ENCODE peak calls at places on chromosomes 16 and 17, in four cellular contexts. F is uterus, R is esophagus squamous epithelium, Z is breast epithelium. U is an unnamed sample.

GRCh38 chr17:21165922-21166598 is 39.3 kb downstream of the DHRS7B start:
- DNase-seq in R (no peak), Z (no peak), F (no peak), U (no peak)

GRCh38 chr16:3235856-3236669 is 1.1 kb upstream of the ZNF200 start:
- DNase-seq in R (no peak), F (peak; percentile 37), Z (no peak), U (peak; percentile 6)

GRCh38 chr16:58755989-58756649 is 22.0 kb upstream of the GOT2 start:
- DNase-seq in Z (peak; percentile 73), R (peak; percentile 9), F (peak; percentile 50), U (peak; percentile 77)

GRCh38 chr16:31537362-31537921 is 9.7 kb downstream of the AHSP start:
- DNase-seq in F (no peak), R (no peak), Z (no peak), U (no peak)

GRCh38 chr17:21360048-21360447 is 16.1 kb upstream of the KCNJ12 start:
- DNase-seq in F (no peak), R (no peak), Z (no peak), U (no peak)

GRCh38 chr16:1614226-1615102 is 2.3 kb downstream of the CRAMP1 start:
- DNase-seq in Z (no peak), F (no peak), R (no peak), U (peak; percentile 18)

GRCh38 chr16:6828690-6829089 is 504.0 kb upstream of the RBFOX1 start:
- DNase-seq in Z (no peak), F (no peak), R (no peak), U (no peak)

GRCh38 chr16:30377812-30378235 is 3.2 kb downstream of the MYL11 start:
- DNase-seq in F (peak; percentile 98), Z (peak; percentile 93), R (peak; percentile 64), U (peak; percentile 91)

GRCh38 chr17:1571362-1571746 is 8.8 kb upstream of the PITPNA start:
- DNase-seq in R (no peak), F (no peak), Z (no peak), U (no peak)

GRCh38 chr16:69273009-69273408 is 38.1 kb upstream of the VPS4A start:
- DNase-seq in R (no peak), F (no peak), Z (no peak), U (no peak)

GRCh38 chr17:11493947-11494346 is 104.3 kb upstream of the DNAH9 start:
- DNase-seq in F (no peak), Z (no peak), R (no peak), U (no peak)

GRCh38 chr16:11009027-11009755 is 64.8 kb downstream of the CLEC16A start:
- DNase-seq in F (no peak), R (no peak), Z (no peak), U (no peak)

GRCh38 chr17:59427996-59428395 is 96.5 kb downstream of the YPEL2 start:
- DNase-seq in Z (no peak), R (no peak), F (peak; percentile 64), U (no peak)

GRCh38 chr16:54136276-54136625 is 150.3 kb downstream of the IRX3 start:
- DNase-seq in F (no peak), Z (no peak), R (no peak), U (no peak)

GRCh38 chr16:84194470-84195200 is 3.7 kb downstream of the ADAD2 start:
- DNase-seq in Z (no peak), R (no peak), F (no peak), U (no peak)

GRCh38 chr16:20676867-20677266 is 20.6 kb downstream of the ACSM1 start:
- DNase-seq in Z (no peak), F (no peak), R (no peak), U (no peak)

GRCh38 chr16:20683812-20684211 is 13.7 kb downstream of the ACSM1 start:
- DNase-seq in R (no peak), F (no peak), Z (no peak), U (no peak)

GRCh38 chr16:20678242-20678641 is 19.2 kb downstream of the ACSM1 start:
- DNase-seq in Z (no peak), F (no peak), R (no peak), U (no peak)

GRCh38 chr16:20676268-20676828 is 21.1 kb downstream of the ACSM1 start:
- DNase-seq in Z (no peak), R (no peak), F (peak; percentile 54), U (peak; percentile 59)

DNA sequence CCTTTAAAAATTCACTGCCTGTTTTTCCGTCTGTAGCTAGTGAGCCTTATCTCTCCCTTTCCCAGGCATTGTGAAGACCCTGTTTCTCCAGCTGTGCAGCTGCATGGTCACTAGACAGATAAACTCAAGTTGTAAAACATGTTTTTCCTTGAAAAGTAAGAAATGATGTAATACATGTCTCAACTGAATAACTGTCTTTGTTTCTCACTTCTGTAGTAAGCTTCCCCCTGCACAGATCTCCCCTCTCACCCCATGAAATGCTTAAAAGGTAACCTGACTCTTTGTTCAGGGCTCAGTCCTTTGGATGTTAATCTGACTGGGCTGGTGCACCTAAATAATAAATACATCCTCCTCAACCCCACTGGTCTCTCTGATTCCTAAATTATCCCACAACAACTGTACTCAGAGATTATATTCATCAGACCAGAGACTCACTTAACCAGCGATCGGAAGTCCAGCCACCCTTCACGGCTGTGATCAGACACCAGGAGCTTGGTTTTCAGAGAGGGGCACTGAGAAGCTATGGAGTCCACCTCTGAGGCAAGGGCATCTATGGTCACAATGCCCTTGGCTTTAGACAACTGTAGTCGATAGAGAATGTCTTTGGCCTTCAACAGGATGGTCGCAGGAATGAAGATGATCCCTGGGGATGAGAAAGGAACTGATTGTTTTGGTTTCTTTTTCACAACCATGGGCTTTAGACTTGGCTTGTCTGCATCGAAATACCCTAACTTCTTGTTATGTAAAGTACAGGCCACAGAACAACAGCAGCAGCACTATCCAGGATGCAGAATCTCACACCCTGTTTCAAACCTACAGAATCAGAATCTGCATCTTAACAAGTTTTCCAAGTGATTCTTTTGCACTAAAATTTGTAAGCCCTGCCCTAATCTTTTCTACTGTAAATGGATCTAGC is 15.4 kb downstream of the ACSM1 start:
- DNase-seq in Z (no peak), R (no peak), F (no peak), U (no peak)
- TF ChIP-seq POLR2A in Z (no peak), R (no peak), F (no peak), U (no peak)

DNA sequence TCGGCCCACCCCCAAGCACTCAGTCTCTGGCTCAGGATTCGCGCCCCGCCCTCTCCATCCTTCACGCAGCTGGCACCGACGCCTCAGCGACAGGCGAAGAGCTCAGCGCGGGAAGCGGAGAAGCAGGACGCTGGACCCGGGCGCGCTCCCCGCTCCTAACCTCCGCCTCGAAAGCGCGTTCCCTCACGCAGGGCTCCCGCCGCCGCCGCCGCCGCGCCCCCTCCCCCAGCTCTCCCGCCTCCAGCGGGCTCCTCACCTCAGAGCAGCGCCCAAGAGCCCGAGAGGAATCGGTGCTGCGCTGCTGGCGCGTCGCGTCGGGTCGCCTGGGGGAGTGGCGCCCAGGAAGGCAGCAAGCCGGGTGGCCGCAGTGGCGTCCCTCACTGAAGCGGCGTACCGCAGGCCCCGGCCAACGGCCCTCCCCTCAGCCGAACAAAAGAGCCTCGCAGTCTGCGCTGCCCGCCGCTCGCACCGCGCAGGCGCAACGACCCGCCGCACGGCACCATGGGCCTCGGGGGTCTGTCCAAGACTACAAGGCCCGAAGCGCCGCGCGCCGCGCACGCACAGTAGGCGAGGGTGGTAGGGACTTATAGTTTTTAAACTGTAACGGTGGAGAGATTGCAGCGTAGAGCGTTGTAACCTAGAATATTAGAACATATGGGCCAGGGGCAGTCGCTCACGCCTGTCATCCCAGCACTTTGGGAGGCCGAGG is at the start of gene CBX1:
- DNase-seq in R (peak; percentile 71), F (peak; percentile 89), Z (peak; percentile 89), U (peak; percentile 88)
- TF ChIP-seq POLR2A in R (no peak), F (peak; percentile 85), Z (peak; percentile 73), U (peak; percentile 75)

DNA sequence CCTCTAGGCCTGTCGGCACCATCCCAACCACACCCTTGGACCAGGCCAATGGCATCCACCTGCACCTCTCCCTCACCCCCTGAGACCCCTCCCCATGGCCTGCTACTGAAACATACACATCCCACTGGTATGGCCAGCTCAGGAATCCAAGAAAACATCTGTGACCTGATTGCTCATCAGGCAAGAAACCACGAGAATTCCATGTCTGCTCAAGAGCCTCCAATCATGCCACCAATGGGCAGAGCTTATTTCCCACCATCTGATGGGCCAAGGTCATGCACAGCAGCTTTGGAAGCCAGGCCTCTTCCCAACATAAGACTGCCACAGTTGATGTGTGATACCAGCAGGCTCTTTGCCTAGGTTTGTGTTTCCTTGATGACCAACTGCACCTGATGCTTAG is 190.1 kb downstream of the C16orf78 start:
- DNase-seq in Z (no peak), R (no peak), F (no peak), U (no peak)
- TF ChIP-seq POLR2A in Z (no peak), R (no peak), F (no peak), U (no peak)

DNA sequence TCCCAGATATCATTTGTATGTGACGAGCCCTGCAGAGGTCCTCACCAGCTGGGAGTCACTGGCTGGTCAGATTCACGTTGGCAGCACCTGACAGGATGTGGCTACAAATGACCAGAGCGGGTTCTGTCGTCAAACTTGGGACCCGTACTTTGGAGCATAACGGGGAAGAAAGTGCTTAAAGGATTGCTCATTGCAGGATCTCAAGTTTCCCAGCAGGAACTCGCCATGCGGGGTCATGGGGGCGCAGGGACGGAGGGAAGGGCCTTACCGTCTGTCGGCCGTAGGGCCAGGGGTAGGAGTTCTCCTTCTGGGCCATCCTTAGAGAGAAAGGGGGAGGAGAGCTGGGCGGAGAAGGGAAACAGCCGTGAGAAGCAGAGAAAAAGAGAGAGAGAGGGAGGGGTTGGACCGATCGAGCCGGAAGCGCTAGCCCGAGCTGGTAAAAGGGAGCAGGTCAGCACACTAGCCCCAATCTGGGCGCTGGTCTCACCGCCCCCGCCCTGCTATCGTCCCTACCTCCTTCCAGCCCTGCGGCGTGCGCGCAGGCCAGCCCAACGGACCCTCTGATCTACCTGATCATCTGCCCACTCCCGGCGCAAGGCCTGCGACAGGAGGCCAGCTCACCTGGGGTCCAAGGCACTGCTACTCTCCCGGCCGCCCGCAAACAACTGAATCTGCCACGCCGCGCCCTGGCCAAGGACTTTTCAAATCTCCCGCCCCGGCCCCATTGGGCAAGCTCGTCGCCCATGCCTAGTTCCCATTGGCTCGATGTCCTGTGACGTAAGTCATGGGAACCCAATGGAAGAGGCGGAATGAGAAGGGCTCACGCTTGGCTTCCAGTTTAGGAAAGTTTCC is at the start of gene AURKB:
- DNase-seq in F (peak; percentile 97), Z (peak; percentile 94), R (peak; percentile 70), U (peak; percentile 95)
- TF ChIP-seq POLR2A in F (no peak), Z (no peak), R (no peak), U (peak; percentile 23)

GRCh38 chr17:78422267-78422605 is 43.8 kb downstream of the PGS1 start:
- DNase-seq in R (no peak), Z (no peak), F (no peak), U (no peak)
- TF ChIP-seq POLR2A in R (no peak), Z (no peak), F (no peak), U (no peak)